ENCODE peak calls at places on chromosomes 3 and 15, in six cellular contexts. One of them, this sample, is unnamed.

GRCh38 chr3:102037209-102037608 is 187.9 kb downstream of the NFKBIZ start:
- DNase-seq in Peyer's patch: no peak
- DNase-seq in transverse colon: no peak
- DNase-seq in psoas muscle: no peak
- DNase-seq in colonic mucosa: no peak
- DNase-seq in astrocyte of the spinal cord: peak; percentile 27
- DNase-seq in this sample: peak; percentile 3

GRCh38 chr3:156483426-156483825 is 71.5 kb downstream of the SSR3 start:
- DNase-seq in Peyer's patch: no peak
- DNase-seq in transverse colon: no peak
- DNase-seq in psoas muscle: no peak
- DNase-seq in colonic mucosa: no peak
- DNase-seq in astrocyte of the spinal cord: peak; percentile 87
- DNase-seq in this sample: peak; percentile 72

GRCh38 chr15:40930430-40931299 is 1.5 kb downstream of the DLL4 start:
- DNase-seq in Peyer's patch: peak; percentile 63
- DNase-seq in transverse colon: peak; percentile 63
- DNase-seq in psoas muscle: peak; percentile 74
- DNase-seq in colonic mucosa: peak; percentile 81
- DNase-seq in astrocyte of the spinal cord: no peak
- DNase-seq in this sample: no peak

GRCh38 chr3:78427303-78427702 is 1340.5 kb downstream of the ROBO1 start:
- DNase-seq in Peyer's patch: no peak
- DNase-seq in transverse colon: no peak
- DNase-seq in psoas muscle: no peak
- DNase-seq in colonic mucosa: no peak
- DNase-seq in astrocyte of the spinal cord: no peak
- DNase-seq in this sample: peak; percentile 0

GRCh38 chr15:74543583-74543982 is 2.6 kb downstream of the ARID3B start:
- DNase-seq in Peyer's patch: no peak
- DNase-seq in transverse colon: no peak
- DNase-seq in psoas muscle: no peak
- DNase-seq in colonic mucosa: no peak
- DNase-seq in astrocyte of the spinal cord: no peak
- DNase-seq in this sample: no peak

GRCh38 chr3:133883657-133884546 is 11.8 kb downstream of the RAB6B start:
- DNase-seq in Peyer's patch: peak; percentile 25
- DNase-seq in transverse colon: no peak
- DNase-seq in psoas muscle: no peak
- DNase-seq in colonic mucosa: peak; percentile 7
- DNase-seq in astrocyte of the spinal cord: no peak
- DNase-seq in this sample: no peak

GRCh38 chr15:62717496-62717895 is 325.1 kb upstream of the TPM1 start:
- DNase-seq in Peyer's patch: no peak
- DNase-seq in transverse colon: no peak
- DNase-seq in psoas muscle: no peak
- DNase-seq in colonic mucosa: no peak
- DNase-seq in astrocyte of the spinal cord: no peak
- DNase-seq in this sample: no peak

GRCh38 chr3:180116203-180116602 is 79.5 kb upstream of the PEX5L start:
- DNase-seq in Peyer's patch: no peak
- DNase-seq in transverse colon: no peak
- DNase-seq in psoas muscle: no peak
- DNase-seq in colonic mucosa: no peak
- DNase-seq in astrocyte of the spinal cord: no peak
- DNase-seq in this sample: no peak

GRCh38 chr15:25242957-25243799 is 195.6 kb downstream of the UBE3A start:
- DNase-seq in Peyer's patch: peak; percentile 33
- DNase-seq in transverse colon: no peak
- DNase-seq in psoas muscle: peak; percentile 15
- DNase-seq in colonic mucosa: no peak
- DNase-seq in astrocyte of the spinal cord: no peak
- DNase-seq in this sample: no peak

GRCh38 chr15:89648106-89649012 is 6.9 kb downstream of the KIF7 start:
- DNase-seq in Peyer's patch: peak; percentile 30
- DNase-seq in transverse colon: no peak
- DNase-seq in psoas muscle: no peak
- DNase-seq in colonic mucosa: no peak
- DNase-seq in astrocyte of the spinal cord: no peak
- DNase-seq in this sample: no peak
- H3K4me3 ChIP-seq in Peyer's patch: no peak overlapping the region
- H3K4me3 ChIP-seq in transverse colon: no peak overlapping the region
- H3K4me3 ChIP-seq in psoas muscle: no peak overlapping the region
- H3K4me3 ChIP-seq in colonic mucosa: no peak overlapping the region
- H3K4me3 ChIP-seq in astrocyte of the spinal cord: no peak overlapping the region
- H3K4me3 ChIP-seq in this sample: no peak overlapping the region

GRCh38 chr3:182698078-182698477 is 95.2 kb upstream of the ATP11B start:
- DNase-seq in Peyer's patch: no peak
- DNase-seq in transverse colon: no peak
- DNase-seq in psoas muscle: no peak
- DNase-seq in colonic mucosa: no peak
- DNase-seq in astrocyte of the spinal cord: no peak
- DNase-seq in this sample: no peak
- TF ChIP-seq CTCF in Peyer's patch: no peak
- TF ChIP-seq CTCF in transverse colon: no peak
- TF ChIP-seq CTCF in psoas muscle: no peak
- TF ChIP-seq CTCF in colonic mucosa: no peak
- TF ChIP-seq CTCF in astrocyte of the spinal cord: no peak
- TF ChIP-seq CTCF in this sample: no peak

GRCh38 chr15:78808550-78808949 is 2.7 kb downstream of the ADAMTS7 start:
- DNase-seq in Peyer's patch: no peak
- DNase-seq in transverse colon: no peak
- DNase-seq in psoas muscle: no peak
- DNase-seq in colonic mucosa: peak; percentile 31
- DNase-seq in astrocyte of the spinal cord: peak; percentile 27
- DNase-seq in this sample: no peak

GRCh38 chr15:78807359-78807758 is 3.9 kb downstream of the ADAMTS7 start:
- DNase-seq in Peyer's patch: no peak
- DNase-seq in transverse colon: no peak
- DNase-seq in psoas muscle: no peak
- DNase-seq in colonic mucosa: no peak
- DNase-seq in astrocyte of the spinal cord: no peak
- DNase-seq in this sample: no peak

GRCh38 chr15:78800806-78801205 is 10.5 kb downstream of the ADAMTS7 start:
- DNase-seq in Peyer's patch: no peak
- DNase-seq in transverse colon: no peak
- DNase-seq in psoas muscle: no peak
- DNase-seq in colonic mucosa: no peak
- DNase-seq in astrocyte of the spinal cord: no peak
- DNase-seq in this sample: no peak

GRCh38 chr15:78800189-78800588 is 11.1 kb downstream of the ADAMTS7 start:
- DNase-seq in Peyer's patch: no peak
- DNase-seq in transverse colon: no peak
- DNase-seq in psoas muscle: no peak
- DNase-seq in colonic mucosa: no peak
- DNase-seq in astrocyte of the spinal cord: no peak
- DNase-seq in this sample: no peak

DNA sequence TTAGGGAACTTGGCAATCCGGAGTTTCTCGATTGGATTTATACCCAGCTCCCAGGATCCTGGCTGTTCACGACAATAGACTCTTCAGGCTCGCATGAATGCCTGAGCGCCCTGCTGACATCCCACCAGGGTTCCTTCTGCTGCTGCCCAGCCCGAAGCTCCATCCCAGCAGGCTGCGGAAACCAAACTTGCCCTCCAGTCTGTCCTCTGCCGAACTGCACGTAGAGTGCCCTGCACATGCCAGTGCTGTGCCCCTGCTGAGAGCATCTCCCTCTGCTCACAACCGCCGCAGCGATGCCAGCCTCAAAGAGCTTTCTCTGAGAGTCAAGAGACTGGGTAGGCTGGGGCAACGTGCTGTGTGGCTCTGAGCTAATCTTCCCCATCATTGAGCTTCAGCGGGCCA is 6.9 kb downstream of the ADAMTS7 start:
- DNase-seq in Peyer's patch: no peak
- DNase-seq in transverse colon: no peak
- DNase-seq in psoas muscle: no peak
- DNase-seq in colonic mucosa: no peak
- DNase-seq in astrocyte of the spinal cord: no peak
- DNase-seq in this sample: no peak
- H3K4me3 ChIP-seq in Peyer's patch: no peak overlapping the region
- H3K4me3 ChIP-seq in transverse colon: no peak overlapping the region
- H3K4me3 ChIP-seq in psoas muscle: no peak overlapping the region
- H3K4me3 ChIP-seq in colonic mucosa: no peak overlapping the region
- H3K4me3 ChIP-seq in astrocyte of the spinal cord: no peak overlapping the region
- H3K4me3 ChIP-seq in this sample: no peak overlapping the region

GRCh38 chr3:150146891-150147761 is 176.4 kb upstream of the PFN2 start:
- DNase-seq in Peyer's patch: no peak
- DNase-seq in transverse colon: peak; percentile 33
- DNase-seq in psoas muscle: peak; percentile 81
- DNase-seq in colonic mucosa: no peak
- DNase-seq in astrocyte of the spinal cord: peak; percentile 97
- DNase-seq in this sample: peak; percentile 88
- TF ChIP-seq CTCF in Peyer's patch: no peak
- TF ChIP-seq CTCF in transverse colon: no peak
- TF ChIP-seq CTCF in psoas muscle: no peak
- TF ChIP-seq CTCF in colonic mucosa: no peak
- TF ChIP-seq CTCF in astrocyte of the spinal cord: no peak
- TF ChIP-seq CTCF in this sample: no peak

DNA sequence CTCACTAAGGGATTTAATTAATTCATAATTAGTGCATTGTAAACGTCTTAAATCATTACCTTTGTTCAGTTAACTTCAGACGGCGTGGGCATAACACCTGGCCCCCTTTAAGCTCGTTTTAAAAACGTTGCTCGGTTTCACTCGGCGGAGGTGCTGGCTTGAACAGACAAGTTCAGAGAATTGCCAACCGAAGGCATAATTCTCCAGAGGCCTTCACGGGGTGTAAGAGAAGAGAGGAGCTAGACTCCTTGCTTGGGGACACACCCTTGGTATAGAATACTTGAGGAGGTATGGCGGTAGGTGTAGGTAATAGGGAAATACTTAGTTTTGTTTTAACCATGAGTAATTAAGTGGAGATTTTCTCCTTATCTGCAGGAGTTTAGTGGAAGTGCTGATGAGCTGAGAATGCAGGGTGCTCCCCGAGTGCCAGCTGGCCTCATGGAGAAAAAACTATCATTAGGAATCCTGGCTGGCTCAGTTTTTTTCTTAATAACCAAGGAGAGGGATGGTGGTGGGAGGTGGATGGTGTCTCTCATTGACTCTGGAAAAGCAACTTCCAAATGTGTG is 947 bp downstream of the FBXL2 start:
- DNase-seq in Peyer's patch: no peak
- DNase-seq in transverse colon: no peak
- DNase-seq in psoas muscle: no peak
- DNase-seq in colonic mucosa: no peak
- DNase-seq in astrocyte of the spinal cord: peak; percentile 19
- DNase-seq in this sample: no peak
- H3K4me3 ChIP-seq in Peyer's patch: peak overlapping the region; percentile 62
- H3K4me3 ChIP-seq in transverse colon: no peak overlapping the region
- H3K4me3 ChIP-seq in psoas muscle: peak overlapping the region; percentile 79
- H3K4me3 ChIP-seq in colonic mucosa: peak overlapping the region; percentile 57
- H3K4me3 ChIP-seq in astrocyte of the spinal cord: peak overlapping the region; percentile 74
- H3K4me3 ChIP-seq in this sample: peak overlapping the region; percentile 63

GRCh38 chr15:69059170-69059943 is 44.9 kb downstream of the NOX5 start:
- DNase-seq in Peyer's patch: peak; percentile 94
- DNase-seq in transverse colon: peak; percentile 89
- DNase-seq in psoas muscle: peak; percentile 93
- DNase-seq in colonic mucosa: peak; percentile 93
- DNase-seq in astrocyte of the spinal cord: peak; percentile 82
- DNase-seq in this sample: peak; percentile 79
- TF ChIP-seq CTCF in Peyer's patch: peak; percentile 92
- TF ChIP-seq CTCF in transverse colon: peak; percentile 85
- TF ChIP-seq CTCF in psoas muscle: peak; percentile 85
- TF ChIP-seq CTCF in colonic mucosa: peak; percentile 78
- TF ChIP-seq CTCF in astrocyte of the spinal cord: peak; percentile 79
- TF ChIP-seq CTCF in this sample: peak; percentile 86